ENCODE peak calls at places on chromosome 4, in six cellular contexts. B, A, L, O, S and V are unnamed samples.

GRCh38 chr4:15398732-15399131 is 29.1 kb upstream of the C1QTNF7 start:
- DNase-seq in A (no peak), O (no peak), B (no peak), S (no peak), L (no peak), V (no peak)

GRCh38 chr4:118736867-118737266 is 51.7 kb downstream of the METTL14 start:
- DNase-seq in A (no peak), B (no peak), S (peak; percentile 13), L (no peak), O (no peak), V (no peak)

GRCh38 chr4:173332963-173333657 is 1.0 kb downstream of the HMGB2 start:
- DNase-seq in O (no peak), S (peak; percentile 52), L (peak; percentile 39), A (no peak), B (no peak), V (no peak)

GRCh38 chr4:127965803-127966175 is 583 bp downstream of the ABHD18 start:
- DNase-seq in O (peak; percentile 83), A (peak; percentile 81), B (no peak), L (peak; percentile 80), S (peak; percentile 63), V (no peak)

GRCh38 chr4:2337896-2338295 is 76.0 kb upstream of the MXD4 start:
- DNase-seq in A (no peak), B (no peak), L (no peak), S (no peak), O (no peak), V (no peak)

GRCh38 chr4:153023692-153024394 is 87.7 kb downstream of the FHDC1 start:
- DNase-seq in A (no peak), O (no peak), L (no peak), B (no peak), S (no peak), V (no peak)

GRCh38 chr4:1978226-1978625 is 30.5 kb downstream of the NELFA start:
- DNase-seq in B (no peak), L (no peak), S (no peak), A (no peak), O (no peak), V (no peak)

GRCh38 chr4:6019316-6020263 is 1.4 kb upstream of the C4orf50 start:
- DNase-seq in L (peak; percentile 88), A (no peak), B (peak; percentile 8), S (peak; percentile 57), O (no peak), V (peak; percentile 2)

GRCh38 chr4:153153339-153153851 is 50.8 kb upstream of the TRIM2 start:
- DNase-seq in A (peak; percentile 84), S (peak; percentile 70), L (peak; percentile 69), O (peak; percentile 82), B (no peak), V (no peak)

GRCh38 chr4:101678180-101678579 is 112.3 kb upstream of the BANK1 start:
- DNase-seq in O (no peak), B (peak; percentile 16), A (no peak), S (no peak), L (no peak), V (no peak)

GRCh38 chr4:85210353-85210752 is 243.9 kb upstream of the WDFY3 start:
- DNase-seq in L (no peak), A (no peak), S (no peak), B (no peak), O (no peak), V (no peak)

GRCh38 chr4:46388860-46389259 is 1.1 kb downstream of the GABRA2 start:
- DNase-seq in S (no peak), L (no peak), O (no peak), A (no peak), B (no peak), V (no peak)

GRCh38 chr4:38004062-38004461 is 43.9 kb downstream of the PTTG2 start:
- DNase-seq in O (no peak), B (no peak), S (no peak), A (no peak), L (no peak), V (no peak)

GRCh38 chr4:42282081-42282901 is 115.0 kb upstream of the SHISA3 start:
- DNase-seq in A (no peak), B (peak; percentile 32), S (peak; percentile 38), L (peak; percentile 83), O (no peak), V (peak; percentile 29)

GRCh38 chr4:40199179-40199670 is 2.4 kb downstream of the RHOH start:
- DNase-seq in O (no peak), B (no peak), L (no peak), S (no peak), A (no peak), V (no peak)

GRCh38 chr4:156767911-156768415 is 203.6 kb downstream of the PDGFC start:
- DNase-seq in S (no peak), B (no peak), L (no peak), O (no peak), A (no peak), V (no peak)

GRCh38 chr4:161573836-161574235 is 590.0 kb downstream of the FSTL5 start:
- DNase-seq in L (no peak), B (no peak), S (no peak), A (no peak), O (no peak), V (no peak)

GRCh38 chr4:29336851-29337250 is 1383.3 kb upstream of the PCDH7 start:
- DNase-seq in B (no peak), A (no peak), S (no peak), O (no peak), L (no peak), V (no peak)

GRCh38 chr4:128527356-128527755 is 239.7 kb upstream of the PGRMC2 start:
- DNase-seq in A (no peak), B (no peak), L (no peak), O (no peak), S (no peak), V (no peak)

GRCh38 chr4:7295201-7295916 is 103.0 kb downstream of the SORCS2 start:
- DNase-seq in S (no peak), L (no peak), O (no peak), A (no peak), B (no peak), V (no peak)

GRCh38 chr4:139555705-139556070 is 331 bp downstream of the SETD7 start:
- DNase-seq in S (no peak), B (no peak), O (no peak), L (no peak), A (peak; percentile 75), V (no peak)

GRCh38 chr4:121764702-121765367 is at the start of gene SMIM43:
- DNase-seq in S (no peak), L (peak; percentile 59), A (no peak), O (peak; percentile 14), B (no peak), V (no peak)

GRCh38 chr4:53974561-53974960 is 89.8 kb downstream of the CHIC2 start:
- DNase-seq in O (no peak), A (no peak), L (no peak), S (no peak), B (no peak), V (no peak)

GRCh38 chr4:156584100-156584499 is 387.5 kb downstream of the PDGFC start:
- DNase-seq in B (no peak), S (no peak), A (no peak), L (no peak), O (no peak), V (no peak)